ENCODE peak calls at places on chromosomes 1 and 21, in nine cellular contexts. Q, I, U, R, B, N, J, O and G are unnamed samples.

GRCh38 chr1:40919475-40920011 is 57.4 kb upstream of the CITED4 start:
- DNase-seq in Q (peak), I (no peak), U (no peak), R (no peak), B (no peak), N (no peak), J (no peak), O (no peak), G (no peak)

GRCh38 chr1:44798481-44799365 is 1.5 kb upstream of the PLK3 start:
- DNase-seq in Q (no peak), I (no peak), U (no peak), R (no peak), B (no peak), N (no peak), J (no peak), O (no peak), G (no peak)

GRCh38 chr21:33936221-33937038 is 20.8 kb upstream of the ATP5PO start:
- DNase-seq in Q (no peak), I (no peak), U (no peak), R (peak), B (no peak), N (no peak), J (no peak), O (no peak), G (no peak)

GRCh38 chr21:41321211-41321907 is 4.8 kb downstream of the FAM3B start:
- DNase-seq in Q (no peak), I (no peak), U (no peak), R (no peak), B (peak), N (no peak), J (no peak), O (no peak), G (no peak)

GRCh38 chr21:37914211-37914900 is 1.9 kb downstream of the KCNJ6 start:
- DNase-seq in Q (no peak), I (no peak), U (peak), R (no peak), B (no peak), N (peak), J (no peak), O (peak), G (peak)

GRCh38 chr1:2393471-2393877 is 1.8 kb downstream of the RER1 start:
- DNase-seq in Q (no peak), I (no peak), U (no peak), R (no peak), B (no peak), N (no peak), J (no peak), O (no peak), G (no peak)

GRCh38 chr1:178932552-178932906 is 61.7 kb upstream of the ANGPTL1 start:
- DNase-seq in Q (no peak), I (no peak), U (no peak), R (no peak), B (no peak), N (no peak), J (no peak), O (no peak), G (no peak)

GRCh38 chr1:3759800-3760199 is 7.5 kb downstream of the CCDC27 start:
- DNase-seq in Q (no peak), I (no peak), U (no peak), R (no peak), B (no peak), N (no peak), J (no peak), O (no peak), G (no peak)

GRCh38 chr1:192108143-192108542 is 50.1 kb upstream of the RGS18 start:
- DNase-seq in Q (no peak), I (no peak), U (no peak), R (no peak), B (no peak), N (no peak), J (no peak), O (no peak), G (no peak)

GRCh38 chr1:57748696-57749095 is 324.8 kb upstream of the DAB1 start:
- DNase-seq in Q (no peak), I (no peak), U (no peak), R (no peak), B (no peak), N (no peak), J (no peak), O (no peak), G (no peak)